ENCODE peak calls at places on chromosomes 6 and 20, in seven cellular contexts. P is tibial nerve, J is left lung, U is upper lobe of right lung, Z is breast epithelium, G is adipocyte, D is right cardiac atrium. Y is an unnamed sample.

GRCh38 chr20:796916-797315 is 28.6 kb upstream of the SLC52A3 start:
- DNase-seq in G (no peak), Z (no peak), P (no peak), D (no peak), J (no peak), U (no peak), Y (no peak)

GRCh38 chr6:165774903-165775608 is 112.0 kb upstream of the PDE10A start:
- DNase-seq in P (peak; percentile 11), U (no peak), J (no peak), D (no peak), Z (no peak), G (no peak), Y (no peak)

GRCh38 chr20:46056970-46057855 is 28.2 kb downstream of the SLC12A5 start:
- DNase-seq in D (peak; percentile 87), P (peak; percentile 37), J (peak; percentile 78), G (peak; percentile 71), U (no peak), Z (no peak), Y (no peak)

GRCh38 chr6:135183532-135184440 is 2.7 kb downstream of the MYB start:
- DNase-seq in J (peak; percentile 84), G (peak; percentile 43), U (peak; percentile 72), D (peak; percentile 51), P (no peak), Z (no peak), Y (peak; percentile 57)

GRCh38 chr20:6489361-6490154 is 277.9 kb upstream of the BMP2 start:
- DNase-seq in Z (no peak), U (no peak), P (no peak), J (no peak), G (no peak), D (no peak), Y (no peak)

GRCh38 chr6:20328266-20328946 is 73.3 kb upstream of the E2F3 start:
- DNase-seq in D (no peak), P (no peak), U (no peak), Z (no peak), G (no peak), J (no peak), Y (no peak)

GRCh38 chr6:158539363-158539762 is 20.5 kb upstream of the TMEM181 start:
- DNase-seq in G (no peak), P (no peak), Z (no peak), D (no peak), J (no peak), U (peak; percentile 5), Y (no peak)

GRCh38 chr6:37168809-37169457 is 1.0 kb upstream of the PIM1 start:
- DNase-seq in P (peak; percentile 34), Z (no peak), D (no peak), J (no peak), U (no peak), G (peak; percentile 88), Y (no peak)

GRCh38 chr6:117531346-117531745 is 48.9 kb downstream of the DCBLD1 start:
- DNase-seq in P (no peak), J (no peak), Z (no peak), U (no peak), G (peak; percentile 24), D (peak; percentile 56), Y (no peak)

GRCh38 chr6:165963750-165964149 is 203.9 kb downstream of the TBXT start:
- DNase-seq in Z (no peak), P (no peak), G (no peak), J (no peak), D (no peak), U (no peak), Y (no peak)

GRCh38 chr20:33947709-33948295 is 45.9 kb upstream of the RALY start:
- DNase-seq in D (no peak), Z (no peak), J (no peak), P (no peak), U (no peak), G (peak; percentile 6), Y (peak; percentile 29)

GRCh38 chr6:118894425-118895240 is 681 bp downstream of the ASF1A start:
- DNase-seq in Z (peak; percentile 29), P (peak; percentile 26), G (peak; percentile 86), D (peak; percentile 87), U (peak; percentile 86), J (peak; percentile 92), Y (peak; percentile 53)

GRCh38 chr20:57672953-57673575 is 36.8 kb downstream of the PMEPA1 start:
- DNase-seq in P (no peak), G (no peak), D (no peak), Z (no peak), U (no peak), J (no peak), Y (no peak)

GRCh38 chr6:156828280-156828703 is 51.1 kb downstream of the ARID1B start:
- DNase-seq in U (no peak), P (no peak), D (no peak), Z (no peak), G (peak; percentile 74), J (no peak), Y (no peak)

GRCh38 chr6:137001287-137001976 is 43.3 kb downstream of the IL20RA start:
- DNase-seq in U (no peak), Z (no peak), G (no peak), J (no peak), P (no peak), D (no peak), Y (no peak)

GRCh38 chr20:46751856-46752255 is 42.4 kb downstream of the SLC2A10 start:
- DNase-seq in J (no peak), G (no peak), P (no peak), D (no peak), U (no peak), Z (no peak), Y (no peak)

GRCh38 chr6:163416640-163417253 is 2.2 kb downstream of the QKI start:
- DNase-seq in D (no peak), U (no peak), P (peak; percentile 80), Z (no peak), J (no peak), G (peak; percentile 94), Y (peak; percentile 24)

GRCh38 chr6:168091381-168092264 is 12.6 kb upstream of the FRMD1 start:
- DNase-seq in U (no peak), P (no peak), G (no peak), Z (no peak), J (peak; percentile 68), D (peak; percentile 30), Y (no peak)

GRCh38 chr6:150470131-150470530 is 101.3 kb downstream of the IYD start:
- DNase-seq in Z (no peak), G (no peak), P (no peak), U (no peak), D (no peak), J (no peak), Y (no peak)

GRCh38 chr6:150466196-150466595 is 97.4 kb downstream of the IYD start:
- DNase-seq in Z (no peak), G (no peak), P (no peak), U (no peak), D (no peak), J (no peak), Y (no peak)

GRCh38 chr6:150463852-150464251 is 95.0 kb downstream of the IYD start:
- DNase-seq in U (no peak), G (no peak), J (no peak), D (no peak), Z (no peak), P (no peak), Y (no peak)

GRCh38 chr6:150464966-150465365 is 96.2 kb downstream of the IYD start:
- DNase-seq in J (no peak), P (no peak), U (no peak), D (no peak), G (no peak), Z (no peak), Y (no peak)

GRCh38 chr6:150465610-150466009 is 96.8 kb downstream of the IYD start:
- DNase-seq in J (no peak), P (no peak), G (no peak), U (no peak), Z (no peak), D (no peak), Y (no peak)
- H3K9me3 ChIP-seq in J (no peaks in the 10 kb centered on the region), P (no peaks in the 10 kb centered on the region), G (peaks cover 7% of the 10 kb centered on the region), U (no peaks in the 10 kb centered on the region), Z (no peaks in the 10 kb centered on the region), D (no peaks in the 10 kb centered on the region), Y (no peaks in the 10 kb centered on the region)

DNA sequence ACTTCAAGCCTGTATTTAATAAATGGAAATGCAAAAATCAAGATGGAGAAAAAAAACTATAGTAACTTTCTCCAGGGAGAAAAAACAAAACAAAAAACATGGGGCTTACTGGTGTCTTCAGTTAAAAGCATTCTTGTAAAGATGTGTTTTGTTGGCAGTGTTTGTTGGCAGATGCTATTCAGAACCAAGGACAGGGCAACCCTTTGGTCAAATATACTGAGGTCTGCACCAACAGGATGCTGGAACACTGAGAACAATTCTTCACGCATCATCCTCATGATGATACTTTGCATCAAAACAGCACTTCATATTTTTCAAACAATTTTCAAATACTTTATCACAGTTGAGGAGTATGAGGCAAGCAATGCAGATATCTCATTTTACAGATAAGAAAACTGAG is 63.7 kb upstream of the CBLN4 start:
- DNase-seq in U (no peak), P (no peak), J (no peak), G (no peak), Z (no peak), D (no peak), Y (no peak)
- H3K9me3 ChIP-seq in U (no peaks in the 10 kb centered on the region), P (no peaks in the 10 kb centered on the region), J (peaks cover 2% of the 10 kb centered on the region), G (no peaks in the 10 kb centered on the region), Z (peaks cover 8% of the 10 kb centered on the region), D (no peaks in the 10 kb centered on the region), Y (no peaks in the 10 kb centered on the region)

GRCh38 chr20:2891343-2891742 is 18.1 kb downstream of the PTPRA start:
- DNase-seq in G (no peak), J (no peak), D (no peak), U (no peak), Z (no peak), P (no peak), Y (no peak)

GRCh38 chr20:2890743-2891142 is 17.5 kb downstream of the PTPRA start:
- DNase-seq in J (no peak), P (no peak), D (no peak), G (no peak), Z (no peak), U (no peak), Y (no peak)

GRCh38 chr20:2889797-2890196 is 16.5 kb downstream of the PTPRA start:
- DNase-seq in P (no peak), G (no peak), U (no peak), D (no peak), Z (no peak), J (no peak), Y (no peak)

GRCh38 chr20:2889209-2889608 is 15.9 kb downstream of the PTPRA start:
- DNase-seq in U (no peak), D (no peak), J (no peak), P (no peak), Z (no peak), G (no peak), Y (no peak)

GRCh38 chr20:2892376-2892775 is 19.1 kb downstream of the PTPRA start:
- DNase-seq in U (no peak), G (no peak), P (no peak), Z (no peak), J (no peak), D (no peak), Y (no peak)
- H3K9me3 ChIP-seq in U (no peaks in the 10 kb centered on the region), G (no peaks in the 10 kb centered on the region), P (no peaks in the 10 kb centered on the region), Z (no peaks in the 10 kb centered on the region), J (peaks cover 8% of the 10 kb centered on the region), D (no peaks in the 10 kb centered on the region), Y (no peaks in the 10 kb centered on the region)

GRCh38 chr6:10995114-10995707 is 48.9 kb downstream of the ELOVL2 start:
- DNase-seq in J (no peak), P (peak; percentile 23), G (no peak), U (no peak), Z (no peak), D (peak; percentile 46), Y (no peak)

GRCh38 chr6:10989587-10989986 is 54.5 kb downstream of the ELOVL2 start:
- DNase-seq in J (no peak), G (no peak), Z (no peak), U (no peak), P (no peak), D (no peak), Y (no peak)

GRCh38 chr6:10993896-10994295 is 50.2 kb downstream of the ELOVL2 start:
- DNase-seq in Z (no peak), J (no peak), P (no peak), G (no peak), D (no peak), U (no peak), Y (no peak)

GRCh38 chr6:10991115-10991514 is 53.0 kb downstream of the ELOVL2 start:
- DNase-seq in P (no peak), U (no peak), J (no peak), D (no peak), G (no peak), Z (no peak), Y (no peak)
- H3K9me3 ChIP-seq in P (no peaks in the 10 kb centered on the region), U (no peaks in the 10 kb centered on the region), J (no peaks in the 10 kb centered on the region), D (no peaks in the 10 kb centered on the region), G (no peaks in the 10 kb centered on the region), Z (no peaks in the 10 kb centered on the region), Y (no peaks in the 10 kb centered on the region)

Y was measured in T-helper 17 cell.